ENCODE peak calls at places on chromosomes 3 and 15, in six cellular contexts. One of them, this sample, is unnamed.
A peak's percentile ranks its signal among the peaks of the same experiment; 100 is the strongest.

GRCh38 chr3:78857494-78858111 is 910.2 kb downstream of the ROBO1 start:
- DNase-seq in substantia nigra: no peak
- DNase-seq in activated T-cell treated with anti-CD3 and anti-CD28 coated beads for 24 hours: no peak
- DNase-seq in activated CD8-positive, alpha-beta memory T cell treated with anti-CD3 and anti-CD28 coated beads for 48 hours: no peak
- DNase-seq in GM19239: no peak
- DNase-seq in osteocyte: no peak
- DNase-seq in this sample: no peak

GRCh38 chr15:78064544-78064943 is 13.0 kb downstream of the TBC1D2B start:
- DNase-seq in substantia nigra: no peak
- DNase-seq in activated T-cell treated with anti-CD3 and anti-CD28 coated beads for 24 hours: no peak
- DNase-seq in activated CD8-positive, alpha-beta memory T cell treated with anti-CD3 and anti-CD28 coated beads for 48 hours: no peak
- DNase-seq in GM19239: no peak
- DNase-seq in osteocyte: no peak
- DNase-seq in this sample: no peak

GRCh38 chr3:100335137-100335833 is 728 bp downstream of the NIT2 start:
- DNase-seq in substantia nigra: no peak
- DNase-seq in activated T-cell treated with anti-CD3 and anti-CD28 coated beads for 24 hours: no peak
- DNase-seq in activated CD8-positive, alpha-beta memory T cell treated with anti-CD3 and anti-CD28 coated beads for 48 hours: no peak
- DNase-seq in GM19239: peak; percentile 33
- DNase-seq in osteocyte: no peak
- DNase-seq in this sample: no peak

GRCh38 chr3:189563841-189564563 is 67.2 kb upstream of the TP63 start:
- DNase-seq in substantia nigra: no peak
- DNase-seq in activated T-cell treated with anti-CD3 and anti-CD28 coated beads for 24 hours: no peak
- DNase-seq in activated CD8-positive, alpha-beta memory T cell treated with anti-CD3 and anti-CD28 coated beads for 48 hours: peak; percentile 18
- DNase-seq in GM19239: peak; percentile 14
- DNase-seq in osteocyte: no peak
- DNase-seq in this sample: no peak

GRCh38 chr15:23483821-23484299 is 36.8 kb upstream of the GOLGA6L2 start:
- DNase-seq in substantia nigra: no peak
- DNase-seq in activated T-cell treated with anti-CD3 and anti-CD28 coated beads for 24 hours: no peak
- DNase-seq in activated CD8-positive, alpha-beta memory T cell treated with anti-CD3 and anti-CD28 coated beads for 48 hours: no peak
- DNase-seq in GM19239: no peak
- DNase-seq in osteocyte: no peak
- DNase-seq in this sample: no peak

GRCh38 chr15:88701561-88702095 is 62.8 kb downstream of the ISG20 start:
- DNase-seq in substantia nigra: no peak
- DNase-seq in activated T-cell treated with anti-CD3 and anti-CD28 coated beads for 24 hours: no peak
- DNase-seq in activated CD8-positive, alpha-beta memory T cell treated with anti-CD3 and anti-CD28 coated beads for 48 hours: no peak
- DNase-seq in GM19239: peak; percentile 46
- DNase-seq in osteocyte: no peak
- DNase-seq in this sample: no peak

GRCh38 chr15:29089731-29090616 is 179.6 kb downstream of the NSMCE3 start:
- DNase-seq in substantia nigra: no peak
- DNase-seq in activated T-cell treated with anti-CD3 and anti-CD28 coated beads for 24 hours: no peak
- DNase-seq in activated CD8-positive, alpha-beta memory T cell treated with anti-CD3 and anti-CD28 coated beads for 48 hours: no peak
- DNase-seq in GM19239: no peak
- DNase-seq in osteocyte: no peak
- DNase-seq in this sample: no peak

GRCh38 chr3:184737641-184738518 is 26.0 kb upstream of the MAGEF1 start:
- DNase-seq in substantia nigra: no peak
- DNase-seq in activated T-cell treated with anti-CD3 and anti-CD28 coated beads for 24 hours: no peak
- DNase-seq in activated CD8-positive, alpha-beta memory T cell treated with anti-CD3 and anti-CD28 coated beads for 48 hours: no peak
- DNase-seq in GM19239: no peak
- DNase-seq in osteocyte: no peak
- DNase-seq in this sample: peak; percentile 34

GRCh38 chr3:72338942-72339749 is 509.1 kb downstream of the SHQ1 start:
- DNase-seq in substantia nigra: no peak
- DNase-seq in activated T-cell treated with anti-CD3 and anti-CD28 coated beads for 24 hours: peak; percentile 72
- DNase-seq in activated CD8-positive, alpha-beta memory T cell treated with anti-CD3 and anti-CD28 coated beads for 48 hours: no peak
- DNase-seq in GM19239: no peak
- DNase-seq in osteocyte: no peak
- DNase-seq in this sample: no peak

GRCh38 chr3:45528429-45528828 is 66.1 kb upstream of the LIMD1 start:
- DNase-seq in substantia nigra: no peak
- DNase-seq in activated T-cell treated with anti-CD3 and anti-CD28 coated beads for 24 hours: peak; percentile 40
- DNase-seq in activated CD8-positive, alpha-beta memory T cell treated with anti-CD3 and anti-CD28 coated beads for 48 hours: no peak
- DNase-seq in GM19239: no peak
- DNase-seq in osteocyte: no peak
- DNase-seq in this sample: no peak

GRCh38 chr15:33154366-33155166 is 39.9 kb downstream of the FMN1 start:
- DNase-seq in substantia nigra: no peak
- DNase-seq in activated T-cell treated with anti-CD3 and anti-CD28 coated beads for 24 hours: no peak
- DNase-seq in activated CD8-positive, alpha-beta memory T cell treated with anti-CD3 and anti-CD28 coated beads for 48 hours: no peak
- DNase-seq in GM19239: no peak
- DNase-seq in osteocyte: no peak
- DNase-seq in this sample: no peak

GRCh38 chr3:156661158-156661557 is 13.2 kb upstream of the TIPARP start:
- DNase-seq in substantia nigra: no peak
- DNase-seq in activated T-cell treated with anti-CD3 and anti-CD28 coated beads for 24 hours: no peak
- DNase-seq in activated CD8-positive, alpha-beta memory T cell treated with anti-CD3 and anti-CD28 coated beads for 48 hours: no peak
- DNase-seq in GM19239: no peak
- DNase-seq in osteocyte: no peak
- DNase-seq in this sample: no peak

GRCh38 chr3:188137062-188137461 is 16.9 kb upstream of the LPP start:
- DNase-seq in substantia nigra: no peak
- DNase-seq in activated T-cell treated with anti-CD3 and anti-CD28 coated beads for 24 hours: no peak
- DNase-seq in activated CD8-positive, alpha-beta memory T cell treated with anti-CD3 and anti-CD28 coated beads for 48 hours: no peak
- DNase-seq in GM19239: no peak
- DNase-seq in osteocyte: no peak
- DNase-seq in this sample: no peak

GRCh38 chr15:25900901-25901300 is 37.8 kb upstream of the ATP10A start:
- DNase-seq in substantia nigra: no peak
- DNase-seq in activated T-cell treated with anti-CD3 and anti-CD28 coated beads for 24 hours: no peak
- DNase-seq in activated CD8-positive, alpha-beta memory T cell treated with anti-CD3 and anti-CD28 coated beads for 48 hours: no peak
- DNase-seq in GM19239: no peak
- DNase-seq in osteocyte: no peak
- DNase-seq in this sample: no peak

GRCh38 chr3:64039972-64040733 is 16.9 kb upstream of the PSMD6 start:
- DNase-seq in substantia nigra: no peak
- DNase-seq in activated T-cell treated with anti-CD3 and anti-CD28 coated beads for 24 hours: no peak
- DNase-seq in activated CD8-positive, alpha-beta memory T cell treated with anti-CD3 and anti-CD28 coated beads for 48 hours: no peak
- DNase-seq in GM19239: no peak
- DNase-seq in osteocyte: no peak
- DNase-seq in this sample: no peak

GRCh38 chr3:159788987-159789386 is 199.6 kb upstream of the IL12A start:
- DNase-seq in substantia nigra: no peak
- DNase-seq in activated T-cell treated with anti-CD3 and anti-CD28 coated beads for 24 hours: no peak
- DNase-seq in activated CD8-positive, alpha-beta memory T cell treated with anti-CD3 and anti-CD28 coated beads for 48 hours: no peak
- DNase-seq in GM19239: no peak
- DNase-seq in osteocyte: no peak
- DNase-seq in this sample: no peak

GRCh38 chr3:13288732-13289718 is 131.1 kb downstream of the NUP210 start:
- DNase-seq in substantia nigra: no peak
- DNase-seq in activated T-cell treated with anti-CD3 and anti-CD28 coated beads for 24 hours: no peak
- DNase-seq in activated CD8-positive, alpha-beta memory T cell treated with anti-CD3 and anti-CD28 coated beads for 48 hours: no peak
- DNase-seq in GM19239: no peak
- DNase-seq in osteocyte: no peak
- DNase-seq in this sample: no peak

GRCh38 chr3:10646531-10647335 is 141.3 kb upstream of the ATP2B2 start:
- DNase-seq in substantia nigra: no peak
- DNase-seq in activated T-cell treated with anti-CD3 and anti-CD28 coated beads for 24 hours: no peak
- DNase-seq in activated CD8-positive, alpha-beta memory T cell treated with anti-CD3 and anti-CD28 coated beads for 48 hours: no peak
- DNase-seq in GM19239: no peak
- DNase-seq in osteocyte: peak; percentile 51
- DNase-seq in this sample: no peak

GRCh38 chr3:60919296-60919695 is 332.0 kb downstream of the FHIT start:
- DNase-seq in substantia nigra: no peak
- DNase-seq in activated T-cell treated with anti-CD3 and anti-CD28 coated beads for 24 hours: no peak
- DNase-seq in activated CD8-positive, alpha-beta memory T cell treated with anti-CD3 and anti-CD28 coated beads for 48 hours: no peak
- DNase-seq in GM19239: no peak
- DNase-seq in osteocyte: no peak
- DNase-seq in this sample: no peak

GRCh38 chr3:155334897-155335883 is 41.7 kb upstream of the STRIT1 start:
- DNase-seq in substantia nigra: no peak
- DNase-seq in activated T-cell treated with anti-CD3 and anti-CD28 coated beads for 24 hours: no peak
- DNase-seq in activated CD8-positive, alpha-beta memory T cell treated with anti-CD3 and anti-CD28 coated beads for 48 hours: no peak
- DNase-seq in GM19239: peak; percentile 2
- DNase-seq in osteocyte: no peak
- DNase-seq in this sample: no peak

GRCh38 chr15:59696332-59696731 is 7.2 kb upstream of the BNIP2 start:
- DNase-seq in substantia nigra: no peak
- DNase-seq in activated T-cell treated with anti-CD3 and anti-CD28 coated beads for 24 hours: no peak
- DNase-seq in activated CD8-positive, alpha-beta memory T cell treated with anti-CD3 and anti-CD28 coated beads for 48 hours: no peak
- DNase-seq in GM19239: no peak
- DNase-seq in osteocyte: no peak
- DNase-seq in this sample: no peak

GRCh38 chr15:71729319-71729718 is 81.0 kb upstream of the NR2E3 start:
- DNase-seq in substantia nigra: no peak
- DNase-seq in activated T-cell treated with anti-CD3 and anti-CD28 coated beads for 24 hours: no peak
- DNase-seq in activated CD8-positive, alpha-beta memory T cell treated with anti-CD3 and anti-CD28 coated beads for 48 hours: no peak
- DNase-seq in GM19239: no peak
- DNase-seq in osteocyte: no peak
- DNase-seq in this sample: no peak

GRCh38 chr3:40593351-40593750 is 68.6 kb downstream of the ZNF621 start:
- DNase-seq in substantia nigra: no peak
- DNase-seq in activated T-cell treated with anti-CD3 and anti-CD28 coated beads for 24 hours: no peak
- DNase-seq in activated CD8-positive, alpha-beta memory T cell treated with anti-CD3 and anti-CD28 coated beads for 48 hours: no peak
- DNase-seq in GM19239: no peak
- DNase-seq in osteocyte: peak; percentile 15
- DNase-seq in this sample: no peak

GRCh38 chr15:67024322-67024997 is 40.9 kb upstream of the SMAD3 start:
- DNase-seq in substantia nigra: no peak
- DNase-seq in activated T-cell treated with anti-CD3 and anti-CD28 coated beads for 24 hours: peak; percentile 20
- DNase-seq in activated CD8-positive, alpha-beta memory T cell treated with anti-CD3 and anti-CD28 coated beads for 48 hours: peak; percentile 33
- DNase-seq in GM19239: no peak
- DNase-seq in osteocyte: peak; percentile 90
- DNase-seq in this sample: no peak

GRCh38 chr3:65785065-65785645 is 253.6 kb downstream of the MAGI1 start:
- DNase-seq in substantia nigra: no peak
- DNase-seq in activated T-cell treated with anti-CD3 and anti-CD28 coated beads for 24 hours: no peak
- DNase-seq in activated CD8-positive, alpha-beta memory T cell treated with anti-CD3 and anti-CD28 coated beads for 48 hours: no peak
- DNase-seq in GM19239: no peak
- DNase-seq in osteocyte: no peak
- DNase-seq in this sample: no peak

GRCh38 chr3:170222647-170223541 is 670 bp downstream of the PRKCI start:
- DNase-seq in substantia nigra: peak; percentile 17
- DNase-seq in activated T-cell treated with anti-CD3 and anti-CD28 coated beads for 24 hours: peak; percentile 32
- DNase-seq in activated CD8-positive, alpha-beta memory T cell treated with anti-CD3 and anti-CD28 coated beads for 48 hours: peak; percentile 4
- DNase-seq in GM19239: peak; percentile 24
- DNase-seq in osteocyte: no peak
- DNase-seq in this sample: peak; percentile 22

This sample was measured in mesothelial cell of epicardium.